ENCODE peak calls at places on chromosomes 6 and 20, in seven cellular contexts. One of them, this sample, is unnamed.

GRCh38 chr6:137827411-137827940 is 39.6 kb upstream of the TNFAIP3 start:
- DNase-seq in ascending aorta: no peak
- DNase-seq in neuronal stem cell: no peak
- DNase-seq in esophagus squamous epithelium: no peak
- DNase-seq in A549: no peak
- DNase-seq in tibial artery: no peak
- DNase-seq in aorta: no peak
- DNase-seq in this sample: no peak

GRCh38 chr6:148653138-148653776 is 93.6 kb upstream of the UST start:
- DNase-seq in ascending aorta: no peak
- DNase-seq in neuronal stem cell: peak
- DNase-seq in esophagus squamous epithelium: no peak
- DNase-seq in A549: no peak
- DNase-seq in tibial artery: no peak
- DNase-seq in aorta: no peak
- DNase-seq in this sample: no peak

GRCh38 chr20:20411841-20412240 is 43.9 kb downstream of the INSM1 start:
- DNase-seq in ascending aorta: no peak
- DNase-seq in neuronal stem cell: no peak
- DNase-seq in esophagus squamous epithelium: no peak
- DNase-seq in A549: no peak
- DNase-seq in tibial artery: no peak
- DNase-seq in aorta: no peak
- DNase-seq in this sample: no peak

GRCh38 chr6:48078092-48078491 is 32.9 kb downstream of the PTCHD4 start:
- DNase-seq in ascending aorta: no peak
- DNase-seq in neuronal stem cell: no peak
- DNase-seq in esophagus squamous epithelium: no peak
- DNase-seq in A549: no peak
- DNase-seq in tibial artery: no peak
- DNase-seq in aorta: no peak
- DNase-seq in this sample: no peak

GRCh38 chr6:15517600-15517999 is 145.2 kb downstream of the DTNBP1 start:
- DNase-seq in ascending aorta: no peak
- DNase-seq in neuronal stem cell: no peak
- DNase-seq in esophagus squamous epithelium: no peak
- DNase-seq in A549: no peak
- DNase-seq in tibial artery: peak
- DNase-seq in aorta: peak
- DNase-seq in this sample: no peak

GRCh38 chr20:31774408-31774807 is 35.3 kb downstream of the TPX2 start:
- DNase-seq in ascending aorta: no peak
- DNase-seq in neuronal stem cell: no peak
- DNase-seq in esophagus squamous epithelium: no peak
- DNase-seq in A549: no peak
- DNase-seq in tibial artery: no peak
- DNase-seq in aorta: no peak
- DNase-seq in this sample: no peak

GRCh38 chr6:89977808-89978748 is 83.8 kb downstream of the GJA10 start:
- DNase-seq in ascending aorta: no peak
- DNase-seq in neuronal stem cell: no peak
- DNase-seq in esophagus squamous epithelium: no peak
- DNase-seq in A549: no peak
- DNase-seq in tibial artery: no peak
- DNase-seq in aorta: no peak
- DNase-seq in this sample: no peak

GRCh38 chr20:56358070-56358469 is 704 bp upstream of the FAM210B start:
- DNase-seq in ascending aorta: no peak
- DNase-seq in neuronal stem cell: no peak
- DNase-seq in esophagus squamous epithelium: no peak
- DNase-seq in A549: no peak
- DNase-seq in tibial artery: no peak
- DNase-seq in aorta: no peak
- DNase-seq in this sample: no peak

GRCh38 chr6:156883497-156884252 is 106.5 kb downstream of the ARID1B start:
- DNase-seq in ascending aorta: no peak
- DNase-seq in neuronal stem cell: no peak
- DNase-seq in esophagus squamous epithelium: no peak
- DNase-seq in A549: no peak
- DNase-seq in tibial artery: no peak
- DNase-seq in aorta: no peak
- DNase-seq in this sample: peak

GRCh38 chr6:18179770-18180393 is 24.7 kb downstream of the KDM1B start:
- DNase-seq in ascending aorta: no peak
- DNase-seq in neuronal stem cell: no peak
- DNase-seq in esophagus squamous epithelium: no peak
- DNase-seq in A549: no peak
- DNase-seq in tibial artery: peak
- DNase-seq in aorta: no peak
- DNase-seq in this sample: no peak

GRCh38 chr6:46130665-46131064 is 876 bp downstream of the ENPP4 start:
- DNase-seq in ascending aorta: no peak
- DNase-seq in neuronal stem cell: no peak
- DNase-seq in esophagus squamous epithelium: no peak
- DNase-seq in A549: no peak
- DNase-seq in tibial artery: peak
- DNase-seq in aorta: no peak
- DNase-seq in this sample: no peak

GRCh38 chr6:38533064-38533463 is 106.7 kb downstream of the BTBD9 start:
- DNase-seq in ascending aorta: no peak
- DNase-seq in neuronal stem cell: no peak
- DNase-seq in esophagus squamous epithelium: no peak
- DNase-seq in A549: no peak
- DNase-seq in tibial artery: no peak
- DNase-seq in aorta: no peak
- DNase-seq in this sample: no peak

GRCh38 chr6:26249709-26249958 is 115.4 kb upstream of the BTN3A2 start:
- DNase-seq in ascending aorta: no peak
- DNase-seq in neuronal stem cell: no peak
- DNase-seq in esophagus squamous epithelium: no peak
- DNase-seq in A549: no peak
- DNase-seq in tibial artery: no peak
- DNase-seq in aorta: no peak
- DNase-seq in this sample: no peak

GRCh38 chr20:62872184-62872862 is 10.7 kb upstream of the TCFL5 start:
- DNase-seq in ascending aorta: no peak
- DNase-seq in neuronal stem cell: no peak
- DNase-seq in esophagus squamous epithelium: no peak
- DNase-seq in A549: no peak
- DNase-seq in tibial artery: no peak
- DNase-seq in aorta: peak
- DNase-seq in this sample: no peak

GRCh38 chr6:43263314-43264178 is 20.3 kb downstream of the TTBK1 start:
- DNase-seq in ascending aorta: no peak
- DNase-seq in neuronal stem cell: no peak
- DNase-seq in esophagus squamous epithelium: peak
- DNase-seq in A549: peak
- DNase-seq in tibial artery: peak
- DNase-seq in aorta: peak
- DNase-seq in this sample: peak

GRCh38 chr20:58597021-58597940 is 53.8 kb upstream of the STX16 start:
- DNase-seq in ascending aorta: no peak
- DNase-seq in neuronal stem cell: no peak
- DNase-seq in esophagus squamous epithelium: no peak
- DNase-seq in A549: no peak
- DNase-seq in tibial artery: peak
- DNase-seq in aorta: peak
- DNase-seq in this sample: no peak

GRCh38 chr6:155253337-155253736 is 10.5 kb upstream of the CLDN20 start:
- DNase-seq in ascending aorta: no peak
- DNase-seq in neuronal stem cell: no peak
- DNase-seq in esophagus squamous epithelium: no peak
- DNase-seq in A549: no peak
- DNase-seq in tibial artery: no peak
- DNase-seq in aorta: no peak
- DNase-seq in this sample: no peak

GRCh38 chr6:71855406-71855805 is 30.9 kb upstream of the RIMS1 start:
- DNase-seq in ascending aorta: no peak
- DNase-seq in neuronal stem cell: no peak
- DNase-seq in esophagus squamous epithelium: no peak
- DNase-seq in A549: no peak
- DNase-seq in tibial artery: no peak
- DNase-seq in aorta: no peak
- DNase-seq in this sample: no peak

GRCh38 chr20:8322654-8323053 is 190.6 kb downstream of the PLCB1 start:
- DNase-seq in ascending aorta: no peak
- DNase-seq in neuronal stem cell: no peak
- DNase-seq in esophagus squamous epithelium: no peak
- DNase-seq in A549: no peak
- DNase-seq in tibial artery: no peak
- DNase-seq in aorta: no peak
- DNase-seq in this sample: no peak

GRCh38 chr6:166586424-166587156 is at the start of gene RAMACL:
- DNase-seq in ascending aorta: no peak
- DNase-seq in neuronal stem cell: no peak
- DNase-seq in esophagus squamous epithelium: no peak
- DNase-seq in A549: peak
- DNase-seq in tibial artery: no peak
- DNase-seq in aorta: no peak
- DNase-seq in this sample: peak

GRCh38 chr6:51166914-51167313 is 348.2 kb downstream of the TFAP2B start:
- DNase-seq in ascending aorta: no peak
- DNase-seq in neuronal stem cell: no peak
- DNase-seq in esophagus squamous epithelium: no peak
- DNase-seq in A549: no peak
- DNase-seq in tibial artery: no peak
- DNase-seq in aorta: no peak
- DNase-seq in this sample: no peak

GRCh38 chr6:12381587-12381986 is 91.4 kb downstream of the EDN1 start:
- DNase-seq in ascending aorta: no peak
- DNase-seq in neuronal stem cell: no peak
- DNase-seq in esophagus squamous epithelium: no peak
- DNase-seq in A549: no peak
- DNase-seq in tibial artery: no peak
- DNase-seq in aorta: no peak
- DNase-seq in this sample: no peak

GRCh38 chr20:52483382-52483781 is 291.8 kb upstream of the ZFP64 start:
- DNase-seq in ascending aorta: no peak
- DNase-seq in neuronal stem cell: no peak
- DNase-seq in esophagus squamous epithelium: no peak
- DNase-seq in A549: no peak
- DNase-seq in tibial artery: no peak
- DNase-seq in aorta: no peak
- DNase-seq in this sample: no peak

GRCh38 chr20:37333848-37334318 is 12.1 kb upstream of the SRC start:
- DNase-seq in ascending aorta: no peak
- DNase-seq in neuronal stem cell: no peak
- DNase-seq in esophagus squamous epithelium: no peak
- DNase-seq in A549: no peak
- DNase-seq in tibial artery: no peak
- DNase-seq in aorta: peak
- DNase-seq in this sample: no peak
- H3K27ac ChIP-seq in ascending aorta: no peak
- H3K27ac ChIP-seq in neuronal stem cell: no peak
- H3K27ac ChIP-seq in esophagus squamous epithelium: no peak
- H3K27ac ChIP-seq in A549: peak
- H3K27ac ChIP-seq in tibial artery: no peak
- H3K27ac ChIP-seq in aorta: no peak
- H3K27ac ChIP-seq in this sample: no peak

GRCh38 chr20:3890999-3891929 is 2.1 kb downstream of the PANK2 start:
- DNase-seq in ascending aorta: no peak
- DNase-seq in neuronal stem cell: no peak
- DNase-seq in esophagus squamous epithelium: no peak
- DNase-seq in A549: no peak
- DNase-seq in tibial artery: peak
- DNase-seq in aorta: no peak
- DNase-seq in this sample: no peak

GRCh38 chr20:3889489-3890409 is 562 bp downstream of the PANK2 start:
- DNase-seq in ascending aorta: no peak
- DNase-seq in neuronal stem cell: no peak
- DNase-seq in esophagus squamous epithelium: no peak
- DNase-seq in A549: peak
- DNase-seq in tibial artery: peak
- DNase-seq in aorta: peak
- DNase-seq in this sample: peak

GRCh38 chr20:3888622-3889488 is at the start of gene PANK2:
- DNase-seq in ascending aorta: peak
- DNase-seq in neuronal stem cell: peak
- DNase-seq in esophagus squamous epithelium: peak
- DNase-seq in A549: peak
- DNase-seq in tibial artery: peak
- DNase-seq in aorta: peak
- DNase-seq in this sample: peak

GRCh38 chr20:3887870-3888614 is 1.1 kb upstream of the PANK2 start:
- DNase-seq in ascending aorta: no peak
- DNase-seq in neuronal stem cell: no peak
- DNase-seq in esophagus squamous epithelium: no peak
- DNase-seq in A549: no peak
- DNase-seq in tibial artery: peak
- DNase-seq in aorta: peak
- DNase-seq in this sample: no peak

GRCh38 chr20:3890410-3890751 is 1.2 kb downstream of the PANK2 start:
- DNase-seq in ascending aorta: no peak
- DNase-seq in neuronal stem cell: no peak
- DNase-seq in esophagus squamous epithelium: no peak
- DNase-seq in A549: peak
- DNase-seq in tibial artery: peak
- DNase-seq in aorta: no peak
- DNase-seq in this sample: no peak
- H3K27ac ChIP-seq in ascending aorta: peak
- H3K27ac ChIP-seq in neuronal stem cell: no peak
- H3K27ac ChIP-seq in esophagus squamous epithelium: peak
- H3K27ac ChIP-seq in A549: peak
- H3K27ac ChIP-seq in tibial artery: peak
- H3K27ac ChIP-seq in aorta: no peak
- H3K27ac ChIP-seq in this sample: peak

GRCh38 chr6:30813623-30814136 is 69.3 kb upstream of the IER3 start:
- DNase-seq in ascending aorta: no peak
- DNase-seq in neuronal stem cell: no peak
- DNase-seq in esophagus squamous epithelium: no peak
- DNase-seq in A549: no peak
- DNase-seq in tibial artery: no peak
- DNase-seq in aorta: peak
- DNase-seq in this sample: no peak

GRCh38 chr6:30814137-30815084 is 69.9 kb upstream of the DDR1 start:
- DNase-seq in ascending aorta: no peak
- DNase-seq in neuronal stem cell: no peak
- DNase-seq in esophagus squamous epithelium: no peak
- DNase-seq in A549: peak
- DNase-seq in tibial artery: peak
- DNase-seq in aorta: peak
- DNase-seq in this sample: peak

GRCh38 chr6:30806581-30807183 is 62.3 kb upstream of the IER3 start:
- DNase-seq in ascending aorta: no peak
- DNase-seq in neuronal stem cell: no peak
- DNase-seq in esophagus squamous epithelium: no peak
- DNase-seq in A549: no peak
- DNase-seq in tibial artery: no peak
- DNase-seq in aorta: peak
- DNase-seq in this sample: no peak

GRCh38 chr6:30810813-30811329 is 66.5 kb upstream of the IER3 start:
- DNase-seq in ascending aorta: no peak
- DNase-seq in neuronal stem cell: no peak
- DNase-seq in esophagus squamous epithelium: no peak
- DNase-seq in A549: no peak
- DNase-seq in tibial artery: no peak
- DNase-seq in aorta: peak
- DNase-seq in this sample: peak
- H3K27ac ChIP-seq in ascending aorta: no peak
- H3K27ac ChIP-seq in neuronal stem cell: no peak
- H3K27ac ChIP-seq in esophagus squamous epithelium: peak
- H3K27ac ChIP-seq in A549: peak
- H3K27ac ChIP-seq in tibial artery: no peak
- H3K27ac ChIP-seq in aorta: no peak
- H3K27ac ChIP-seq in this sample: no peak

GRCh38 chr20:34249291-34249690 is 8.1 kb downstream of the ASIP start:
- DNase-seq in ascending aorta: no peak
- DNase-seq in neuronal stem cell: no peak
- DNase-seq in esophagus squamous epithelium: no peak
- DNase-seq in A549: no peak
- DNase-seq in tibial artery: no peak
- DNase-seq in aorta: no peak
- DNase-seq in this sample: no peak
- H3K27ac ChIP-seq in ascending aorta: no peak
- H3K27ac ChIP-seq in neuronal stem cell: no peak
- H3K27ac ChIP-seq in esophagus squamous epithelium: no peak
- H3K27ac ChIP-seq in A549: no peak
- H3K27ac ChIP-seq in tibial artery: no peak
- H3K27ac ChIP-seq in aorta: no peak
- H3K27ac ChIP-seq in this sample: no peak